ENCODE peak calls at places on chromosome 13, in five cellular contexts. E is natural killer cell treated with Interleukin-12 subunit alpha and Interleukin-12 subunit beta and Interleukin-15 and Interleukin-18, amount 100 ng/mL, for 72 hours; T is anterior cingulate cortex; M is MG63; G is activated CD4-positive, CD25-positive, alpha-beta regulatory T cell. R is an unnamed sample.

GRCh38 chr13:113874579-113875428 is 10.9 kb upstream of the GAS6 start:
- DNase-seq in E (no peak), T (no peak), M (no peak), G (no peak), R (no peak)

GRCh38 chr13:50033696-50034095 is 18.5 kb downstream of the KCNRG start:
- DNase-seq in E (no peak), T (no peak), M (no peak), G (no peak), R (no peak)

GRCh38 chr13:76921516-76921915 is 26.8 kb upstream of the ACOD1 start:
- DNase-seq in E (no peak), T (no peak), M (peak; percentile 59), G (no peak), R (no peak)

GRCh38 chr13:61500176-61500575 is 84.5 kb upstream of the PCDH20 start:
- DNase-seq in E (no peak), T (no peak), M (no peak), G (no peak), R (no peak)

GRCh38 chr13:75931116-75931515 is 295.0 kb downstream of the LMO7 start:
- DNase-seq in E (no peak), T (no peak), M (no peak), G (no peak), R (no peak)

GRCh38 chr13:86945596-86945995 is 725.6 kb upstream of the SLITRK5 start:
- DNase-seq in E (no peak), T (no peak), M (no peak), G (no peak), R (no peak)

GRCh38 chr13:99015606-99016520 is 38.0 kb upstream of the DOCK9 start:
- DNase-seq in E (no peak), T (no peak), M (no peak), G (no peak), R (no peak)

GRCh38 chr13:34942732-34943674 is 933 bp downstream of the NBEA start:
- DNase-seq in E (no peak), T (peak; percentile 23), M (peak; percentile 2), G (no peak), R (peak; percentile 18)

GRCh38 chr13:108227651-108228272 is 9.6 kb downstream of the ABHD13 start:
- DNase-seq in E (no peak), T (no peak), M (no peak), G (no peak), R (no peak)

GRCh38 chr13:32427852-32428580 is at the start of gene N4BP2L1:
- DNase-seq in E (peak; percentile 93), T (peak; percentile 58), M (peak; percentile 48), G (peak; percentile 47), R (peak; percentile 70)

GRCh38 chr13:30196025-30196424 is 111.3 kb downstream of the KATNAL1 start:
- DNase-seq in E (no peak), T (no peak), M (peak; percentile 47), G (no peak), R (no peak)

GRCh38 chr13:52785721-52786120 is 46.1 kb upstream of the CNMD start:
- DNase-seq in E (no peak), T (no peak), M (no peak), G (no peak), R (no peak)

GRCh38 chr13:31172001-31172400 is 10.3 kb upstream of the HSPH1 start:
- DNase-seq in E (no peak), T (no peak), M (no peak), G (no peak), R (no peak)

GRCh38 chr13:51523082-51523518 is 61.2 kb upstream of the WDFY2 start:
- DNase-seq in E (peak; percentile 72), T (no peak), M (peak; percentile 65), G (no peak), R (no peak)

GRCh38 chr13:47372742-47373141 is 475.9 kb upstream of the HTR2A start:
- DNase-seq in E (no peak), T (no peak), M (no peak), G (no peak), R (no peak)

GRCh38 chr13:99859178-99860177 is 112.1 kb downstream of the ZIC5 start:
- DNase-seq in E (peak; percentile 80), T (no peak), M (no peak), G (no peak), R (no peak)

GRCh38 chr13:49502954-49503353 is 7.2 kb downstream of the PHF11 start:
- DNase-seq in E (peak; percentile 55), T (no peak), M (no peak), G (no peak), R (no peak)

GRCh38 chr13:33279898-33280549 is 5.5 kb downstream of the STARD13 start:
- DNase-seq in E (no peak), T (no peak), M (peak; percentile 86), G (no peak), R (no peak)

GRCh38 chr13:40472427-40473220 is 193.8 kb downstream of the FOXO1 start:
- DNase-seq in E (no peak), T (no peak), M (no peak), G (no peak), R (no peak)

GRCh38 chr13:28493740-28494536 is 990 bp downstream of the FLT1 start:
- DNase-seq in E (no peak), T (no peak), M (no peak), G (no peak), R (no peak)

GRCh38 chr13:108679989-108680388 is 50.6 kb downstream of the MYO16 start:
- DNase-seq in E (no peak), T (no peak), M (no peak), G (no peak), R (no peak)

GRCh38 chr13:110644892-110645521 is 29.7 kb downstream of the NAXD start:
- DNase-seq in E (no peak), T (peak; percentile 39), M (peak; percentile 29), G (no peak), R (peak; percentile 61)

GRCh38 chr13:95292622-95293021 is 8.6 kb downstream of the ABCC4 start:
- DNase-seq in E (no peak), T (no peak), M (no peak), G (no peak), R (no peak)

GRCh38 chr13:23752111-23753001 is 136.8 kb downstream of the MIPEP start:
- DNase-seq in E (no peak), T (no peak), M (no peak), G (no peak), R (no peak)

GRCh38 chr13:98389319-98389718 is 187.6 kb downstream of the STK24 start:
- DNase-seq in E (no peak), T (no peak), M (no peak), G (no peak), R (no peak)

GRCh38 chr13:93862259-93862658 is 617.2 kb downstream of the DCT start:
- DNase-seq in E (no peak), T (no peak), M (no peak), G (no peak), R (no peak)

GRCh38 chr13:80050252-80050651 is 290.7 kb downstream of the SPRY2 start:
- DNase-seq in E (no peak), T (no peak), M (no peak), G (no peak), R (no peak)

GRCh38 chr13:41812237-41812636 is 148.7 kb downstream of the VWA8 start:
- DNase-seq in E (no peak), T (no peak), M (no peak), G (no peak), R (no peak)

R was measured in mucosa of gallbladder.